ENCODE peak calls at places on chromosomes 16 and 17, in six cellular contexts. R is foreskin fibroblast, F is epithelial cell of esophagus, I is glutamatergic neuron, O is dorsolateral prefrontal cortex, Y is epithelial cell of proximal tubule. N is an unnamed sample.

GRCh38 chr16:56258508-56259424 is 67.5 kb downstream of the GNAO1 start:
- DNase-seq in R (no peak), O (no peak), Y (no peak), F (no peak), I (no peak), N (no peak)

GRCh38 chr17:43800736-43801135 is 20.5 kb downstream of the CFAP97D1 start:
- DNase-seq in R (no peak), O (no peak), I (no peak), F (no peak), Y (no peak), N (no peak)

GRCh38 chr17:17781591-17782424 is 55.0 kb downstream of the SREBF1 start:
- DNase-seq in Y (no peak), I (peak; percentile 84), O (peak; percentile 91), R (peak; percentile 78), F (peak; percentile 49), N (peak; percentile 76)

GRCh38 chr17:62780951-62781350 is 27.2 kb downstream of the MARCHF10 start:
- DNase-seq in O (no peak), R (no peak), F (peak; percentile 53), Y (no peak), I (no peak), N (no peak)

GRCh38 chr16:89739383-89739782 is 18.0 kb downstream of the ZNF276 start:
- DNase-seq in O (no peak), Y (no peak), I (no peak), R (no peak), F (no peak), N (no peak)

GRCh38 chr16:3718019-3718391 is 681 bp upstream of the TRAP1 start:
- DNase-seq in F (no peak), R (no peak), Y (no peak), I (no peak), O (no peak), N (no peak)

GRCh38 chr16:4500283-4500682 is 24.1 kb downstream of the HMOX2 start:
- DNase-seq in Y (peak; percentile 74), F (peak; percentile 88), I (no peak), R (peak; percentile 90), O (peak; percentile 66), N (no peak)

GRCh38 chr16:84829168-84829965 is 9.6 kb downstream of the CRISPLD2 start:
- DNase-seq in I (no peak), O (no peak), Y (peak; percentile 59), F (no peak), R (peak; percentile 90), N (no peak)

GRCh38 chr17:45046536-45047125 is 4.8 kb downstream of the DCAKD start:
- DNase-seq in I (no peak), R (peak; percentile 64), Y (peak; percentile 79), O (no peak), F (peak; percentile 80), N (no peak)

GRCh38 chr17:78176548-78177025 is 8.2 kb downstream of the SYNGR2 start:
- DNase-seq in F (peak; percentile 74), Y (no peak), R (peak; percentile 78), I (peak; percentile 82), O (no peak), N (peak; percentile 54)

GRCh38 chr16:55403464-55403863 is 75.5 kb upstream of the MMP2 start:
- DNase-seq in Y (no peak), I (no peak), F (peak; percentile 42), O (no peak), R (no peak), N (no peak)

GRCh38 chr16:74123826-74124225 is 172.8 kb upstream of the PSMD7 start:
- DNase-seq in F (peak; percentile 51), O (no peak), R (no peak), Y (no peak), I (no peak), N (no peak)

GRCh38 chr16:17590711-17591654 is 120.2 kb upstream of the XYLT1 start:
- DNase-seq in I (no peak), O (no peak), Y (no peak), F (no peak), R (peak; percentile 2), N (no peak)

GRCh38 chr16:57699481-57699880 is 4.9 kb downstream of the DRC7 start:
- DNase-seq in Y (no peak), I (no peak), F (no peak), O (no peak), R (no peak), N (no peak)

GRCh38 chr16:4316103-4316731 is 350 bp downstream of the GLIS2 start:
- DNase-seq in I (peak; percentile 62), Y (no peak), R (peak; percentile 63), O (no peak), F (no peak), N (no peak)

GRCh38 chr17:75695830-75696271 is 25.4 kb upstream of the ITGB4 start:
- DNase-seq in R (peak; percentile 63), Y (no peak), F (no peak), O (peak; percentile 76), I (no peak), N (no peak)

GRCh38 chr16:29848420-29849297 is 14.4 kb downstream of the CDIPT start:
- DNase-seq in I (peak; percentile 76), Y (no peak), O (peak; percentile 84), R (peak; percentile 82), F (peak; percentile 69), N (no peak)

GRCh38 chr16:28258571-28258970 is 33.8 kb upstream of the SBK1 start:
- DNase-seq in I (peak; percentile 40), F (no peak), R (peak; percentile 29), Y (no peak), O (peak; percentile 60), N (no peak)

GRCh38 chr17:41919165-41919817 is 540 bp upstream of the ACLY start:
- DNase-seq in Y (no peak), F (peak; percentile 67), R (no peak), I (no peak), O (peak; percentile 64), N (peak; percentile 35)

GRCh38 chr16:69839798-69840409 is 77.8 kb downstream of the WWP2 start:
- DNase-seq in R (no peak), F (no peak), O (peak; percentile 82), I (no peak), Y (no peak), N (no peak)

GRCh38 chr17:43114101-43114691 is 11.0 kb downstream of the BRCA1 start:
- DNase-seq in O (no peak), Y (no peak), R (no peak), I (no peak), F (no peak), N (no peak)

GRCh38 chr17:731943-732787 is at the start of gene TLCD3A:
- DNase-seq in O (peak; percentile 66), R (peak; percentile 89), Y (no peak), F (peak; percentile 79), I (peak; percentile 78), N (peak; percentile 50)

GRCh38 chr17:10247806-10248334 is 49.5 kb upstream of the GAS7 start:
- DNase-seq in O (no peak), R (no peak), I (no peak), Y (no peak), F (no peak), N (no peak)

DNA sequence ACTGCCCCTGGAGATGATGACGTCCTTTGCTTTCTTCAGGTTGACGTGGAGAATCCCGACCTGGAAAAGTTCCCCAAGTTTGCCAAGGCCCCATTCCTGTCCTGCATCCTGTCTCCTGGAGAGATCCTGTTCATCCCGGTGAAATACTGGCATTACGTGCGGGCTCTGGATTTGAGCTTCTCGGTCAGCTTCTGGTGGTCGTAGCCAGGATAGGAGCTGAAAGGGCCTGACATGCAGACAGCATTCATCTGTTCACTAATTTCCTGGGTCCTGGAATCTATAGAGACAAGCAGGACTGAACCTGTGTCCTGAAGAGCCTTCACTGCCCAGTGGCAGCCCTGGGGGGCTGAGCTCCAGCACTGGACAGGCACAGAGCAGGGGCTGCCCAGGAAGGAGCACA is 17.2 kb downstream of the KDM8 start:
- DNase-seq in I (no peak), R (no peak), Y (no peak), F (no peak), O (no peak), N (no peak)
- TF ChIP-seq CTCF in I (no peak), R (no peak), Y (no peak), F (no peak), O (no peak), N (no peak)

GRCh38 chr17:65305778-65306177 is 168.6 kb downstream of the RGS9 start:
- DNase-seq in F (no peak), Y (no peak), R (no peak), I (no peak), O (no peak), N (no peak)

GRCh38 chr17:65312718-65313382 is 175.7 kb downstream of the RGS9 start:
- DNase-seq in R (no peak), Y (no peak), I (no peak), O (no peak), F (no peak), N (no peak)

GRCh38 chr17:65305116-65305515 is 167.9 kb downstream of the RGS9 start:
- DNase-seq in Y (no peak), I (no peak), O (no peak), R (no peak), F (no peak), N (no peak)

GRCh38 chr17:65307366-65308316 is 170.5 kb downstream of the RGS9 start:
- DNase-seq in O (no peak), Y (no peak), F (no peak), R (no peak), I (no peak), N (no peak)
- TF ChIP-seq CTCF in O (no peak), Y (no peak), F (no peak), R (no peak), I (no peak), N (no peak)

GRCh38 chr17:81712468-81713003 is 452 bp downstream of the SLC25A10 start:
- DNase-seq in Y (no peak), I (peak; percentile 68), F (peak; percentile 51), R (peak; percentile 75), O (no peak), N (no peak)
- TF ChIP-seq CTCF in Y (peak; percentile 22), I (no peak), F (peak; percentile 25), R (peak; percentile 16), O (peak; percentile 3), N (no peak)

GRCh38 chr16:81403601-81404391 is 40.8 kb upstream of the CMIP start:
- DNase-seq in Y (no peak), F (peak; percentile 71), R (peak; percentile 89), O (peak; percentile 85), I (peak; percentile 95), N (peak; percentile 79)

GRCh38 chr16:81408409-81408950 is 36.1 kb upstream of the CMIP start:
- DNase-seq in I (no peak), F (no peak), Y (no peak), R (no peak), O (no peak), N (no peak)

GRCh38 chr16:81403208-81403600 is 41.4 kb upstream of the CMIP start:
- DNase-seq in O (no peak), I (no peak), F (no peak), R (no peak), Y (no peak), N (no peak)

GRCh38 chr16:81409016-81409556 is 35.5 kb upstream of the CMIP start:
- DNase-seq in O (no peak), I (no peak), R (no peak), Y (no peak), F (no peak), N (no peak)

DNA sequence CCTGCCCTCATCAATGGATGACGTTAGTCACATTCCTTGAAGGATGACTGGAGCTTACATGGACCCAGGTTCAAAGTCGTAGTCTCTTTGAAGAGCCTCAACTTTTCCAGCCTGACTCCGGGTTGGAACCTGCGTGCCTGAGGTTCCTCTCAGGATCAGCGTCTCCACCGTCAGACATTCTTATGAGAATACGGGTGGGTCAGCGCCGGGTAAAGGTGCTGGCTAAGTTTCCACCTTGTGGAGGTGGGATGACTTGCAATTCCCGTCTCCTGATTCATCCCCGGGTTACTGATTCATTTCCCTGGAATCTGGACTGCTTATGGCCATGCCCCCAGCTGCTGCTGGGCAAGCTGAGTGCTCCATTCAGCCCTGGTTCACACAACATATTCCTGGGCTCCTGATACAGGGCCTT is 38.9 kb upstream of the CMIP start:
- DNase-seq in Y (peak; percentile 95), I (no peak), R (peak; percentile 84), F (peak; percentile 98), O (no peak), N (no peak)
- TF ChIP-seq CTCF in Y (peak; percentile 45), I (no peak), R (no peak), F (peak; percentile 45), O (no peak), N (peak; percentile 10)

N was measured in mesothelial cell of epicardium.